ENCODE peak calls at places on chromosomes 3 and 15, in seven cellular contexts. One of them, this sample, is unnamed.

GRCh38 chr15:77998592-77998991 is 78.9 kb downstream of the TBC1D2B start:
- DNase-seq in activated T-helper 9 cell treated with anti-CD3 and anti-CD28 coated beads, Interleukin-2, amount 50 U/mL, for 16 hours: no peak
- DNase-seq in globus pallidus: no peak
- DNase-seq in choroid plexus epithelial cell: no peak
- DNase-seq in Right ventricle myocardium inferior: no peak
- DNase-seq in brain microvascular endothelial cell: no peak
- DNase-seq in GM03348: no peak
- DNase-seq in this sample: no peak

GRCh38 chr3:163490119-163490518 is 1588.2 kb downstream of the SI start:
- DNase-seq in globus pallidus: peak
- DNase-seq in activated T-helper 9 cell treated with anti-CD3 and anti-CD28 coated beads, Interleukin-2, amount 50 U/mL, for 16 hours: no peak
- DNase-seq in Right ventricle myocardium inferior: no peak
- DNase-seq in GM03348: peak
- DNase-seq in brain microvascular endothelial cell: peak
- DNase-seq in choroid plexus epithelial cell: peak
- DNase-seq in this sample: peak

GRCh38 chr3:78872195-78872594 is 895.6 kb downstream of the ROBO1 start:
- DNase-seq in Right ventricle myocardium inferior: no peak
- DNase-seq in GM03348: no peak
- DNase-seq in activated T-helper 9 cell treated with anti-CD3 and anti-CD28 coated beads, Interleukin-2, amount 50 U/mL, for 16 hours: no peak
- DNase-seq in choroid plexus epithelial cell: peak
- DNase-seq in brain microvascular endothelial cell: peak
- DNase-seq in globus pallidus: no peak
- DNase-seq in this sample: peak

GRCh38 chr15:29698030-29698701 is 124.1 kb downstream of the TJP1 start:
- DNase-seq in activated T-helper 9 cell treated with anti-CD3 and anti-CD28 coated beads, Interleukin-2, amount 50 U/mL, for 16 hours: no peak
- DNase-seq in globus pallidus: no peak
- DNase-seq in Right ventricle myocardium inferior: no peak
- DNase-seq in brain microvascular endothelial cell: peak
- DNase-seq in choroid plexus epithelial cell: peak
- DNase-seq in GM03348: no peak
- DNase-seq in this sample: no peak

GRCh38 chr3:72657666-72658065 is 190.6 kb downstream of the SHQ1 start:
- DNase-seq in activated T-helper 9 cell treated with anti-CD3 and anti-CD28 coated beads, Interleukin-2, amount 50 U/mL, for 16 hours: peak
- DNase-seq in GM03348: no peak
- DNase-seq in choroid plexus epithelial cell: no peak
- DNase-seq in brain microvascular endothelial cell: no peak
- DNase-seq in globus pallidus: peak
- DNase-seq in Right ventricle myocardium inferior: no peak
- DNase-seq in this sample: no peak

GRCh38 chr15:99016680-99017321 is 9.2 kb upstream of the PGPEP1L start:
- DNase-seq in choroid plexus epithelial cell: peak
- DNase-seq in Right ventricle myocardium inferior: no peak
- DNase-seq in brain microvascular endothelial cell: no peak
- DNase-seq in GM03348: peak
- DNase-seq in activated T-helper 9 cell treated with anti-CD3 and anti-CD28 coated beads, Interleukin-2, amount 50 U/mL, for 16 hours: no peak
- DNase-seq in globus pallidus: no peak
- DNase-seq in this sample: no peak

GRCh38 chr3:3177861-3178497 is 1.5 kb downstream of the CRBN start:
- DNase-seq in GM03348: peak
- DNase-seq in brain microvascular endothelial cell: peak
- DNase-seq in activated T-helper 9 cell treated with anti-CD3 and anti-CD28 coated beads, Interleukin-2, amount 50 U/mL, for 16 hours: no peak
- DNase-seq in choroid plexus epithelial cell: peak
- DNase-seq in globus pallidus: no peak
- DNase-seq in Right ventricle myocardium inferior: no peak
- DNase-seq in this sample: no peak

GRCh38 chr3:188067932-188068331 is 86.0 kb upstream of the LPP start:
- DNase-seq in activated T-helper 9 cell treated with anti-CD3 and anti-CD28 coated beads, Interleukin-2, amount 50 U/mL, for 16 hours: no peak
- DNase-seq in globus pallidus: no peak
- DNase-seq in choroid plexus epithelial cell: peak
- DNase-seq in GM03348: peak
- DNase-seq in brain microvascular endothelial cell: peak
- DNase-seq in Right ventricle myocardium inferior: no peak
- DNase-seq in this sample: no peak

GRCh38 chr3:53518495-53518981 is 24.1 kb downstream of the CACNA1D start:
- DNase-seq in Right ventricle myocardium inferior: no peak
- DNase-seq in brain microvascular endothelial cell: no peak
- DNase-seq in choroid plexus epithelial cell: peak
- DNase-seq in globus pallidus: no peak
- DNase-seq in activated T-helper 9 cell treated with anti-CD3 and anti-CD28 coated beads, Interleukin-2, amount 50 U/mL, for 16 hours: no peak
- DNase-seq in GM03348: no peak
- DNase-seq in this sample: no peak

GRCh38 chr3:154129625-154130024 is 8.4 kb downstream of the ARHGEF26 start:
- DNase-seq in activated T-helper 9 cell treated with anti-CD3 and anti-CD28 coated beads, Interleukin-2, amount 50 U/mL, for 16 hours: no peak
- DNase-seq in Right ventricle myocardium inferior: no peak
- DNase-seq in globus pallidus: no peak
- DNase-seq in choroid plexus epithelial cell: no peak
- DNase-seq in brain microvascular endothelial cell: no peak
- DNase-seq in GM03348: peak
- DNase-seq in this sample: no peak

GRCh38 chr3:168030488-168031054 is 65.2 kb downstream of the GOLIM4 start:
- DNase-seq in choroid plexus epithelial cell: peak
- DNase-seq in globus pallidus: no peak
- DNase-seq in activated T-helper 9 cell treated with anti-CD3 and anti-CD28 coated beads, Interleukin-2, amount 50 U/mL, for 16 hours: no peak
- DNase-seq in Right ventricle myocardium inferior: no peak
- DNase-seq in brain microvascular endothelial cell: no peak
- DNase-seq in GM03348: no peak
- DNase-seq in this sample: no peak

GRCh38 chr3:134627831-134628230 is 23.0 kb downstream of the KY start:
- DNase-seq in activated T-helper 9 cell treated with anti-CD3 and anti-CD28 coated beads, Interleukin-2, amount 50 U/mL, for 16 hours: no peak
- DNase-seq in Right ventricle myocardium inferior: no peak
- DNase-seq in GM03348: peak
- DNase-seq in globus pallidus: no peak
- DNase-seq in choroid plexus epithelial cell: peak
- DNase-seq in brain microvascular endothelial cell: no peak
- DNase-seq in this sample: no peak

GRCh38 chr15:85551221-85551832 is 170.9 kb downstream of the AKAP13 start:
- DNase-seq in Right ventricle myocardium inferior: no peak
- DNase-seq in brain microvascular endothelial cell: no peak
- DNase-seq in activated T-helper 9 cell treated with anti-CD3 and anti-CD28 coated beads, Interleukin-2, amount 50 U/mL, for 16 hours: no peak
- DNase-seq in GM03348: no peak
- DNase-seq in globus pallidus: no peak
- DNase-seq in choroid plexus epithelial cell: peak
- DNase-seq in this sample: no peak

GRCh38 chr3:139052802-139053600 is 8.3 kb upstream of the PRR23C start:
- DNase-seq in GM03348: no peak
- DNase-seq in choroid plexus epithelial cell: no peak
- DNase-seq in activated T-helper 9 cell treated with anti-CD3 and anti-CD28 coated beads, Interleukin-2, amount 50 U/mL, for 16 hours: no peak
- DNase-seq in brain microvascular endothelial cell: no peak
- DNase-seq in globus pallidus: no peak
- DNase-seq in Right ventricle myocardium inferior: no peak
- DNase-seq in this sample: no peak

GRCh38 chr15:50058231-50058630 is 60.8 kb downstream of the ATP8B4 start:
- DNase-seq in choroid plexus epithelial cell: peak
- DNase-seq in GM03348: no peak
- DNase-seq in globus pallidus: peak
- DNase-seq in brain microvascular endothelial cell: no peak
- DNase-seq in activated T-helper 9 cell treated with anti-CD3 and anti-CD28 coated beads, Interleukin-2, amount 50 U/mL, for 16 hours: no peak
- DNase-seq in Right ventricle myocardium inferior: no peak
- DNase-seq in this sample: no peak

GRCh38 chr15:55789066-55789660 is 46.2 kb upstream of the PRTG start:
- DNase-seq in GM03348: no peak
- DNase-seq in Right ventricle myocardium inferior: no peak
- DNase-seq in globus pallidus: no peak
- DNase-seq in brain microvascular endothelial cell: no peak
- DNase-seq in choroid plexus epithelial cell: no peak
- DNase-seq in activated T-helper 9 cell treated with anti-CD3 and anti-CD28 coated beads, Interleukin-2, amount 50 U/mL, for 16 hours: peak
- DNase-seq in this sample: peak

GRCh38 chr3:184168363-184169120 is 6.1 kb upstream of the AP2M1 start:
- DNase-seq in GM03348: peak
- DNase-seq in activated T-helper 9 cell treated with anti-CD3 and anti-CD28 coated beads, Interleukin-2, amount 50 U/mL, for 16 hours: no peak
- DNase-seq in brain microvascular endothelial cell: peak
- DNase-seq in choroid plexus epithelial cell: peak
- DNase-seq in Right ventricle myocardium inferior: no peak
- DNase-seq in globus pallidus: no peak
- DNase-seq in this sample: no peak

GRCh38 chr3:131083190-131083863 is 56.6 kb downstream of the NEK11 start:
- DNase-seq in GM03348: peak
- DNase-seq in Right ventricle myocardium inferior: no peak
- DNase-seq in activated T-helper 9 cell treated with anti-CD3 and anti-CD28 coated beads, Interleukin-2, amount 50 U/mL, for 16 hours: no peak
- DNase-seq in brain microvascular endothelial cell: no peak
- DNase-seq in globus pallidus: peak
- DNase-seq in choroid plexus epithelial cell: peak
- DNase-seq in this sample: peak

GRCh38 chr3:87333393-87333892 is 57.1 kb upstream of the POU1F1 start:
- DNase-seq in brain microvascular endothelial cell: peak
- DNase-seq in GM03348: peak
- DNase-seq in Right ventricle myocardium inferior: no peak
- DNase-seq in choroid plexus epithelial cell: peak
- DNase-seq in globus pallidus: no peak
- DNase-seq in activated T-helper 9 cell treated with anti-CD3 and anti-CD28 coated beads, Interleukin-2, amount 50 U/mL, for 16 hours: no peak
- DNase-seq in this sample: no peak

GRCh38 chr3:144942501-144943197 is 971.0 kb downstream of the DIPK2A start:
- DNase-seq in brain microvascular endothelial cell: no peak
- DNase-seq in Right ventricle myocardium inferior: no peak
- DNase-seq in activated T-helper 9 cell treated with anti-CD3 and anti-CD28 coated beads, Interleukin-2, amount 50 U/mL, for 16 hours: no peak
- DNase-seq in GM03348: no peak
- DNase-seq in globus pallidus: no peak
- DNase-seq in choroid plexus epithelial cell: peak
- DNase-seq in this sample: no peak

GRCh38 chr3:42790714-42791229 is 13.5 kb downstream of the HIGD1A start:
- DNase-seq in GM03348: no peak
- DNase-seq in activated T-helper 9 cell treated with anti-CD3 and anti-CD28 coated beads, Interleukin-2, amount 50 U/mL, for 16 hours: no peak
- DNase-seq in Right ventricle myocardium inferior: no peak
- DNase-seq in brain microvascular endothelial cell: no peak
- DNase-seq in globus pallidus: no peak
- DNase-seq in choroid plexus epithelial cell: peak
- DNase-seq in this sample: no peak

GRCh38 chr3:169264711-169265110 is 398.8 kb downstream of the MECOM start:
- DNase-seq in brain microvascular endothelial cell: peak
- DNase-seq in Right ventricle myocardium inferior: no peak
- DNase-seq in activated T-helper 9 cell treated with anti-CD3 and anti-CD28 coated beads, Interleukin-2, amount 50 U/mL, for 16 hours: no peak
- DNase-seq in choroid plexus epithelial cell: peak
- DNase-seq in globus pallidus: no peak
- DNase-seq in GM03348: no peak
- DNase-seq in this sample: no peak

GRCh38 chr3:117488983-117489382 is 779.4 kb downstream of the TUSC7 start:
- DNase-seq in GM03348: no peak
- DNase-seq in activated T-helper 9 cell treated with anti-CD3 and anti-CD28 coated beads, Interleukin-2, amount 50 U/mL, for 16 hours: no peak
- DNase-seq in Right ventricle myocardium inferior: no peak
- DNase-seq in globus pallidus: no peak
- DNase-seq in choroid plexus epithelial cell: no peak
- DNase-seq in brain microvascular endothelial cell: no peak
- DNase-seq in this sample: no peak

GRCh38 chr15:40567111-40567510 is 2.0 kb upstream of the RPUSD2 start:
- DNase-seq in activated T-helper 9 cell treated with anti-CD3 and anti-CD28 coated beads, Interleukin-2, amount 50 U/mL, for 16 hours: no peak
- DNase-seq in Right ventricle myocardium inferior: no peak
- DNase-seq in brain microvascular endothelial cell: no peak
- DNase-seq in globus pallidus: peak
- DNase-seq in choroid plexus epithelial cell: peak
- DNase-seq in GM03348: no peak
- DNase-seq in this sample: peak

GRCh38 chr3:23004971-23005370 is 198.2 kb upstream of the UBE2E2 start:
- DNase-seq in Right ventricle myocardium inferior: no peak
- DNase-seq in activated T-helper 9 cell treated with anti-CD3 and anti-CD28 coated beads, Interleukin-2, amount 50 U/mL, for 16 hours: no peak
- DNase-seq in globus pallidus: no peak
- DNase-seq in choroid plexus epithelial cell: peak
- DNase-seq in brain microvascular endothelial cell: peak
- DNase-seq in GM03348: peak
- DNase-seq in this sample: no peak

GRCh38 chr3:192332386-192333291 is 394.7 kb downstream of the FGF12 start:
- DNase-seq in brain microvascular endothelial cell: no peak
- DNase-seq in globus pallidus: no peak
- DNase-seq in GM03348: no peak
- DNase-seq in activated T-helper 9 cell treated with anti-CD3 and anti-CD28 coated beads, Interleukin-2, amount 50 U/mL, for 16 hours: no peak
- DNase-seq in Right ventricle myocardium inferior: no peak
- DNase-seq in choroid plexus epithelial cell: no peak
- DNase-seq in this sample: peak

GRCh38 chr15:40295297-40295696 is 12.4 kb upstream of the ANKRD63 start:
- DNase-seq in brain microvascular endothelial cell: no peak
- DNase-seq in activated T-helper 9 cell treated with anti-CD3 and anti-CD28 coated beads, Interleukin-2, amount 50 U/mL, for 16 hours: no peak
- DNase-seq in choroid plexus epithelial cell: no peak
- DNase-seq in Right ventricle myocardium inferior: no peak
- DNase-seq in globus pallidus: no peak
- DNase-seq in GM03348: no peak
- DNase-seq in this sample: no peak

GRCh38 chr3:133574260-133574881 is 885 bp downstream of the CDV3 start:
- DNase-seq in globus pallidus: peak
- DNase-seq in brain microvascular endothelial cell: peak
- DNase-seq in Right ventricle myocardium inferior: peak
- DNase-seq in activated T-helper 9 cell treated with anti-CD3 and anti-CD28 coated beads, Interleukin-2, amount 50 U/mL, for 16 hours: peak
- DNase-seq in GM03348: peak
- DNase-seq in choroid plexus epithelial cell: peak
- DNase-seq in this sample: peak

GRCh38 chr3:159616234-159616825 is 372.3 kb upstream of the IL12A start:
- DNase-seq in Right ventricle myocardium inferior: no peak
- DNase-seq in brain microvascular endothelial cell: peak
- DNase-seq in choroid plexus epithelial cell: peak
- DNase-seq in GM03348: peak
- DNase-seq in activated T-helper 9 cell treated with anti-CD3 and anti-CD28 coated beads, Interleukin-2, amount 50 U/mL, for 16 hours: no peak
- DNase-seq in globus pallidus: peak
- DNase-seq in this sample: peak

GRCh38 chr3:48474619-48475018 is 28.1 kb downstream of the ATRIP start:
- DNase-seq in globus pallidus: no peak
- DNase-seq in GM03348: no peak
- DNase-seq in Right ventricle myocardium inferior: no peak
- DNase-seq in brain microvascular endothelial cell: no peak
- DNase-seq in choroid plexus epithelial cell: peak
- DNase-seq in activated T-helper 9 cell treated with anti-CD3 and anti-CD28 coated beads, Interleukin-2, amount 50 U/mL, for 16 hours: no peak
- DNase-seq in this sample: peak

GRCh38 chr3:135089451-135089850 is 294.4 kb downstream of the EPHB1 start:
- DNase-seq in globus pallidus: no peak
- DNase-seq in choroid plexus epithelial cell: no peak
- DNase-seq in brain microvascular endothelial cell: no peak
- DNase-seq in GM03348: no peak
- DNase-seq in Right ventricle myocardium inferior: no peak
- DNase-seq in activated T-helper 9 cell treated with anti-CD3 and anti-CD28 coated beads, Interleukin-2, amount 50 U/mL, for 16 hours: no peak
- DNase-seq in this sample: no peak

GRCh38 chr3:122395582-122395981 is 11.6 kb downstream of the FAM162A start:
- DNase-seq in globus pallidus: no peak
- DNase-seq in choroid plexus epithelial cell: no peak
- DNase-seq in activated T-helper 9 cell treated with anti-CD3 and anti-CD28 coated beads, Interleukin-2, amount 50 U/mL, for 16 hours: no peak
- DNase-seq in brain microvascular endothelial cell: no peak
- DNase-seq in Right ventricle myocardium inferior: no peak
- DNase-seq in GM03348: no peak
- DNase-seq in this sample: no peak

This sample was measured in neural progenitor cell.